ENCODE peak calls at places on chromosome 21, in five cellular contexts. L is ureter, P is NCI-H524, K is T-helper 1 cell, O is brain microvascular endothelial cell. E is an unnamed sample.

GRCh38 chr21:45374826-45375455 is 30.0 kb upstream of the COL18A1 start:
- DNase-seq in L (no peak), P (no peak), K (no peak), O (no peak), E (peak)

GRCh38 chr21:15669247-15669646 is 60.5 kb upstream of the USP25 start:
- DNase-seq in L (no peak), P (no peak), K (no peak), O (no peak), E (no peak)

GRCh38 chr21:14602418-14602987 is 56.4 kb upstream of the SAMSN1 start:
- DNase-seq in L (no peak), P (no peak), K (no peak), O (no peak), E (no peak)

GRCh38 chr21:32958288-32958992 is 67.3 kb upstream of the OLIG2 start:
- DNase-seq in L (no peak), P (no peak), K (no peak), O (no peak), E (no peak)

GRCh38 chr21:43375006-43375826 is 51.7 kb downstream of the SIK1 start:
- DNase-seq in L (no peak), P (no peak), K (no peak), O (no peak), E (peak)

GRCh38 chr21:32206631-32207030 is 72.2 kb downstream of the MIS18A start:
- DNase-seq in L (no peak), P (peak), K (no peak), O (no peak), E (no peak)

GRCh38 chr21:40678681-40679284 is 168.2 kb downstream of the DSCAM start:
- DNase-seq in L (no peak), P (no peak), K (no peak), O (no peak), E (no peak)

GRCh38 chr21:43188712-43189151 is 19.9 kb downstream of the CRYAA start:
- DNase-seq in L (peak), P (no peak), K (no peak), O (no peak), E (peak)

GRCh38 chr21:24411429-24411828 is 1195.9 kb downstream of the MRPL39 start:
- DNase-seq in L (no peak), P (no peak), K (no peak), O (no peak), E (no peak)

GRCh38 chr21:41396452-41397107 is 29.5 kb upstream of the MX1 start:
- DNase-seq in L (peak), P (no peak), K (no peak), O (no peak), E (peak)

GRCh38 chr21:17688912-17689874 is 76.5 kb upstream of the BTG3 start:
- DNase-seq in L (peak), P (peak), K (peak), O (peak), E (peak)

GRCh38 chr21:32412162-32412997 is at the start of gene EVA1C:
- DNase-seq in L (peak), P (peak), K (peak), O (no peak), E (peak)

GRCh38 chr21:33552093-33552998 is 9.5 kb downstream of the SON start:
- DNase-seq in L (no peak), P (no peak), K (no peak), O (no peak), E (no peak)

GRCh38 chr21:21230672-21231071 is 232.5 kb downstream of the NCAM2 start:
- DNase-seq in L (no peak), P (no peak), K (no peak), O (no peak), E (no peak)

GRCh38 chr21:14697769-14698168 is 151.7 kb upstream of the SAMSN1 start:
- DNase-seq in L (no peak), P (no peak), K (no peak), O (no peak), E (no peak)

GRCh38 chr21:15964181-15964855 is 234.5 kb downstream of the USP25 start:
- DNase-seq in L (no peak), P (no peak), K (no peak), O (no peak), E (no peak)

GRCh38 chr21:41506526-41507520 is 1.1 kb downstream of the TMPRSS2 start:
- DNase-seq in L (no peak), P (no peak), K (no peak), O (no peak), E (peak)

GRCh38 chr21:46667735-46668380 is 32.4 kb downstream of the PRMT2 start:
- DNase-seq in L (no peak), P (peak), K (no peak), O (peak), E (peak)

GRCh38 chr21:45246535-45247320 is 41.0 kb downstream of the POFUT2 start:
- DNase-seq in L (no peak), P (no peak), K (no peak), O (no peak), E (no peak)

GRCh38 chr21:41478319-41479177 is 29.4 kb downstream of the TMPRSS2 start:
- DNase-seq in L (no peak), P (no peak), K (no peak), O (no peak), E (no peak)

GRCh38 chr21:32278068-32278467 is 781 bp downstream of the MIS18A start:
- DNase-seq in L (no peak), P (peak), K (no peak), O (no peak), E (no peak)

GRCh38 chr21:31117046-31117916 is 79.0 kb upstream of the KRTAP19-8 start:
- DNase-seq in L (no peak), P (no peak), K (no peak), O (peak), E (no peak)

GRCh38 chr21:38241029-38241740 is 15.6 kb upstream of the KCNJ15 start:
- DNase-seq in L (no peak), P (no peak), K (no peak), O (peak), E (no peak)

GRCh38 chr21:27290020-27290419 is 323.1 kb upstream of the ADAMTS5 start:
- DNase-seq in L (no peak), P (no peak), K (no peak), O (no peak), E (no peak)

E was measured in kidney.